ENCODE peak calls at places on chromosomes 5 and 9, in six cellular contexts. One of them, this sample, is unnamed. For H3K4me1, the result is how much of the 10 kb centered on the place peaks cover.

GRCh38 chr9:114452219-114453169 is 52.8 kb downstream of the WHRN start:
- DNase-seq in mammary epithelial cell: no peak
- DNase-seq in endodermal cell: peak
- DNase-seq in CD8-positive, alpha-beta T cell: peak
- DNase-seq in pancreas: no peak
- DNase-seq in naive thymus-derived CD4-positive, alpha-beta T cell: no peak
- DNase-seq in this sample: peak

GRCh38 chr5:128435861-128436260 is 102.2 kb downstream of the FBN2 start:
- DNase-seq in naive thymus-derived CD4-positive, alpha-beta T cell: no peak
- DNase-seq in pancreas: no peak
- DNase-seq in endodermal cell: no peak
- DNase-seq in mammary epithelial cell: no peak
- DNase-seq in CD8-positive, alpha-beta T cell: no peak
- DNase-seq in this sample: no peak

GRCh38 chr9:115691686-115692085 is 461.9 kb upstream of the PAPPA start:
- DNase-seq in mammary epithelial cell: peak
- DNase-seq in CD8-positive, alpha-beta T cell: no peak
- DNase-seq in pancreas: no peak
- DNase-seq in endodermal cell: no peak
- DNase-seq in naive thymus-derived CD4-positive, alpha-beta T cell: no peak
- DNase-seq in this sample: no peak

GRCh38 chr5:110865400-110866094 is 126.7 kb downstream of the SLC25A46 start:
- DNase-seq in CD8-positive, alpha-beta T cell: no peak
- DNase-seq in endodermal cell: peak
- DNase-seq in mammary epithelial cell: peak
- DNase-seq in naive thymus-derived CD4-positive, alpha-beta T cell: no peak
- DNase-seq in pancreas: no peak
- DNase-seq in this sample: no peak

GRCh38 chr5:1826235-1826980 is 25.2 kb downstream of the NDUFS6 start:
- DNase-seq in pancreas: no peak
- DNase-seq in CD8-positive, alpha-beta T cell: no peak
- DNase-seq in naive thymus-derived CD4-positive, alpha-beta T cell: no peak
- DNase-seq in endodermal cell: no peak
- DNase-seq in mammary epithelial cell: no peak
- DNase-seq in this sample: no peak

GRCh38 chr5:143559586-143559985 is 156.1 kb upstream of the NR3C1 start:
- DNase-seq in naive thymus-derived CD4-positive, alpha-beta T cell: no peak
- DNase-seq in mammary epithelial cell: no peak
- DNase-seq in CD8-positive, alpha-beta T cell: no peak
- DNase-seq in endodermal cell: no peak
- DNase-seq in pancreas: no peak
- DNase-seq in this sample: no peak

GRCh38 chr9:126752881-126753670 is 51.8 kb upstream of the ZBTB43 start:
- DNase-seq in endodermal cell: no peak
- DNase-seq in CD8-positive, alpha-beta T cell: no peak
- DNase-seq in naive thymus-derived CD4-positive, alpha-beta T cell: peak
- DNase-seq in pancreas: no peak
- DNase-seq in mammary epithelial cell: peak
- DNase-seq in this sample: no peak

GRCh38 chr9:75993434-75993833 is 103.0 kb downstream of the PCSK5 start:
- DNase-seq in mammary epithelial cell: peak
- DNase-seq in naive thymus-derived CD4-positive, alpha-beta T cell: no peak
- DNase-seq in endodermal cell: no peak
- DNase-seq in CD8-positive, alpha-beta T cell: no peak
- DNase-seq in pancreas: no peak
- DNase-seq in this sample: no peak

GRCh38 chr5:149583394-149583793 is 2.1 kb downstream of the ARHGEF37 start:
- DNase-seq in mammary epithelial cell: no peak
- DNase-seq in endodermal cell: no peak
- DNase-seq in naive thymus-derived CD4-positive, alpha-beta T cell: no peak
- DNase-seq in pancreas: no peak
- DNase-seq in CD8-positive, alpha-beta T cell: no peak
- DNase-seq in this sample: no peak

GRCh38 chr9:109114670-109115069 is 5.1 kb downstream of the TMEM245 start:
- DNase-seq in CD8-positive, alpha-beta T cell: no peak
- DNase-seq in naive thymus-derived CD4-positive, alpha-beta T cell: no peak
- DNase-seq in endodermal cell: no peak
- DNase-seq in mammary epithelial cell: peak
- DNase-seq in pancreas: no peak
- DNase-seq in this sample: no peak

GRCh38 chr9:63859475-63860215 is 1425.4 kb downstream of the FOXD4L5 start:
- DNase-seq in pancreas: peak
- DNase-seq in naive thymus-derived CD4-positive, alpha-beta T cell: no peak
- DNase-seq in endodermal cell: no peak
- DNase-seq in mammary epithelial cell: peak
- DNase-seq in CD8-positive, alpha-beta T cell: peak
- DNase-seq in this sample: no peak

GRCh38 chr9:19127881-19128719 is 808 bp upstream of the PLIN2 start:
- DNase-seq in CD8-positive, alpha-beta T cell: peak
- DNase-seq in mammary epithelial cell: no peak
- DNase-seq in naive thymus-derived CD4-positive, alpha-beta T cell: peak
- DNase-seq in endodermal cell: peak
- DNase-seq in pancreas: peak
- DNase-seq in this sample: peak

GRCh38 chr5:143738415-143739401 is 73.3 kb upstream of the HMHB1 start:
- DNase-seq in CD8-positive, alpha-beta T cell: no peak
- DNase-seq in mammary epithelial cell: peak
- DNase-seq in endodermal cell: no peak
- DNase-seq in naive thymus-derived CD4-positive, alpha-beta T cell: no peak
- DNase-seq in pancreas: no peak
- DNase-seq in this sample: no peak

GRCh38 chr9:959914-960313 is 16.5 kb upstream of the DMRT3 start:
- DNase-seq in endodermal cell: no peak
- DNase-seq in CD8-positive, alpha-beta T cell: no peak
- DNase-seq in mammary epithelial cell: no peak
- DNase-seq in naive thymus-derived CD4-positive, alpha-beta T cell: no peak
- DNase-seq in pancreas: no peak
- DNase-seq in this sample: no peak

GRCh38 chr9:122331523-122331927 is 39.3 kb upstream of the PTGS1 start:
- DNase-seq in mammary epithelial cell: no peak
- DNase-seq in endodermal cell: peak
- DNase-seq in naive thymus-derived CD4-positive, alpha-beta T cell: no peak
- DNase-seq in CD8-positive, alpha-beta T cell: no peak
- DNase-seq in pancreas: no peak
- DNase-seq in this sample: no peak

GRCh38 chr5:171317225-171317624 is 8.2 kb downstream of the TLX3 start:
- DNase-seq in endodermal cell: no peak
- DNase-seq in mammary epithelial cell: no peak
- DNase-seq in pancreas: no peak
- DNase-seq in naive thymus-derived CD4-positive, alpha-beta T cell: no peak
- DNase-seq in CD8-positive, alpha-beta T cell: no peak
- DNase-seq in this sample: no peak

GRCh38 chr5:102959055-102959454 is 160.9 kb downstream of the GIN1 start:
- DNase-seq in CD8-positive, alpha-beta T cell: no peak
- DNase-seq in mammary epithelial cell: peak
- DNase-seq in naive thymus-derived CD4-positive, alpha-beta T cell: no peak
- DNase-seq in pancreas: no peak
- DNase-seq in endodermal cell: no peak
- DNase-seq in this sample: no peak

GRCh38 chr5:42995152-42995751 is 44.9 kb downstream of the ANXA2R start:
- DNase-seq in CD8-positive, alpha-beta T cell: peak
- DNase-seq in mammary epithelial cell: no peak
- DNase-seq in pancreas: no peak
- DNase-seq in endodermal cell: no peak
- DNase-seq in naive thymus-derived CD4-positive, alpha-beta T cell: peak
- DNase-seq in this sample: no peak

GRCh38 chr9:34010979-34011378 is 37.7 kb downstream of the UBAP2 start:
- DNase-seq in CD8-positive, alpha-beta T cell: no peak
- DNase-seq in naive thymus-derived CD4-positive, alpha-beta T cell: no peak
- DNase-seq in mammary epithelial cell: peak
- DNase-seq in endodermal cell: no peak
- DNase-seq in pancreas: no peak
- DNase-seq in this sample: peak

DNA sequence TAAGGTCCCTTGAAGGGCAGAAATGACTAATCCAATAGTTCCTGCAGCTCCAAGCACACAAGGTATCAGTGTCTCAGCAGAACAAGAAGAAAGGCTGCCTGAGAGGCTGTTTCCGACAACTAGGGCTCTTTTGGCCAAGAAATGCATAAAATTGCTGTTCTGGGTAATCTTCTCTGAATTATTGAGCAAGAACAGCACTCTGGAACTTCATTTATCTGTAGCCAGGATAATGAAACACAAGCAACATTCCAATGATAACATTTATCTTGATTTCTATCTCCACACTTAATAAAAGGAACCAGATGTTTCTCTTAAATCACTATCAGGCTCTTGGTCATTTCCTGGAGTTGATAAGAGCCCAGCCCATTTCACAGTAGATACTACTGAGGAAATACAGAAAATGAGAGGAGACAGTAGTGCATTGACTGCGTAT is 17.0 kb upstream of the AUH start:
- DNase-seq in naive thymus-derived CD4-positive, alpha-beta T cell: no peak
- DNase-seq in CD8-positive, alpha-beta T cell: no peak
- DNase-seq in pancreas: no peak
- DNase-seq in endodermal cell: no peak
- DNase-seq in mammary epithelial cell: no peak
- DNase-seq in this sample: no peak
- H3K27ac ChIP-seq in naive thymus-derived CD4-positive, alpha-beta T cell: no peak
- H3K27ac ChIP-seq in CD8-positive, alpha-beta T cell: no peak
- H3K27ac ChIP-seq in pancreas: no peak
- H3K27ac ChIP-seq in endodermal cell: no peak
- H3K27ac ChIP-seq in mammary epithelial cell: no peak
- H3K27ac ChIP-seq in this sample: no peak

DNA sequence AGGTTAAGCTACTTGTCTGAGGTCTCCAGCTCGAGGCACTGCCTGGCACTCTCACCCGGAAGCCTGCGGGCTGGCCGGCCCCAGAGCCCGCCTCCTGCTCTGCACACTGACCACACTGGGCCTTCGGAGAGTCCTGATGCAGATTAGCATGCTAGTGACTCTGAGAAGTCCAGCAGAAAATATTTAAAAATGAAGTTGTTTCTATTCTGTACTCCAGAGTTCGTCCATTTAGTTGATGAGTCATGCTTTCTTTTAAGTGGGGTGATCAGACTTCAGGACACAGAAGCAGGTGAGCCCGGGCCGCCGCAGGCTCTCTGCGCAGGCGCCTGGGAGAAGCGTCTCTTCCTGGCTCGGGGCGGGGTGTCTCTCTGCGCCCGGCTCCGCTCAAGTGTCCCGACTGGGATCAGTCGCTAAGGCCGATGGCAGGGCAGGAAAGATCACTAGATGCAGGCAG is 32.5 kb downstream of the FAM240B start:
- DNase-seq in mammary epithelial cell: peak
- DNase-seq in endodermal cell: peak
- DNase-seq in CD8-positive, alpha-beta T cell: no peak
- DNase-seq in pancreas: peak
- DNase-seq in naive thymus-derived CD4-positive, alpha-beta T cell: peak
- DNase-seq in this sample: peak
- H3K4me3 ChIP-seq in mammary epithelial cell: no peak
- H3K4me3 ChIP-seq in endodermal cell: no peak
- H3K4me3 ChIP-seq in CD8-positive, alpha-beta T cell: peak
- H3K4me3 ChIP-seq in pancreas: peak
- H3K4me3 ChIP-seq in naive thymus-derived CD4-positive, alpha-beta T cell: no peak
- H3K4me3 ChIP-seq in this sample: no peak

GRCh38 chr5:151126199-151126645 is 31.4 kb downstream of the ANXA6 start:
- DNase-seq in pancreas: peak
- DNase-seq in endodermal cell: peak
- DNase-seq in mammary epithelial cell: peak
- DNase-seq in CD8-positive, alpha-beta T cell: peak
- DNase-seq in naive thymus-derived CD4-positive, alpha-beta T cell: peak
- DNase-seq in this sample: peak
- H3K4me1 ChIP-seq in pancreas: under half
- H3K4me1 ChIP-seq in endodermal cell: under half
- H3K4me1 ChIP-seq in mammary epithelial cell: under half
- H3K4me1 ChIP-seq in CD8-positive, alpha-beta T cell: under half
- H3K4me1 ChIP-seq in naive thymus-derived CD4-positive, alpha-beta T cell: under half
- H3K4me1 ChIP-seq in this sample: under half

GRCh38 chr5:114332493-114332892 is 29.4 kb upstream of the KCNN2 start:
- DNase-seq in pancreas: no peak
- DNase-seq in CD8-positive, alpha-beta T cell: no peak
- DNase-seq in naive thymus-derived CD4-positive, alpha-beta T cell: no peak
- DNase-seq in mammary epithelial cell: no peak
- DNase-seq in endodermal cell: no peak
- DNase-seq in this sample: no peak
- H3K27ac ChIP-seq in pancreas: no peak
- H3K27ac ChIP-seq in CD8-positive, alpha-beta T cell: no peak
- H3K27ac ChIP-seq in naive thymus-derived CD4-positive, alpha-beta T cell: no peak
- H3K27ac ChIP-seq in mammary epithelial cell: no peak
- H3K27ac ChIP-seq in endodermal cell: no peak
- H3K27ac ChIP-seq in this sample: no peak

This sample was measured in CD4-positive, CD25-positive, alpha-beta regulatory T cell.